ENCODE peak calls at places on chromosomes 5 and 9, in six cellular contexts. One of them, this sample, is unnamed.

GRCh38 chr9:36946653-36947052 is 87.4 kb downstream of the PAX5 start:
- DNase-seq in fibroblast of the conjunctiva: no peak
- DNase-seq in GM10248: no peak
- DNase-seq in NCI-H460: no peak
- DNase-seq in endothelial cell: no peak
- DNase-seq in colonic mucosa: no peak
- DNase-seq in this sample: peak

GRCh38 chr5:66979738-66980137 is 216.9 kb downstream of the CD180 start:
- DNase-seq in colonic mucosa: no peak
- DNase-seq in endothelial cell: no peak
- DNase-seq in GM10248: no peak
- DNase-seq in NCI-H460: no peak
- DNase-seq in fibroblast of the conjunctiva: no peak
- DNase-seq in this sample: no peak

GRCh38 chr5:107486489-107486888 is 184.2 kb downstream of the EFNA5 start:
- DNase-seq in NCI-H460: no peak
- DNase-seq in GM10248: peak
- DNase-seq in endothelial cell: no peak
- DNase-seq in colonic mucosa: no peak
- DNase-seq in fibroblast of the conjunctiva: no peak
- DNase-seq in this sample: no peak

GRCh38 chr5:61768692-61769281 is 436.7 kb downstream of the ZSWIM6 start:
- DNase-seq in NCI-H460: peak
- DNase-seq in GM10248: peak
- DNase-seq in endothelial cell: peak
- DNase-seq in fibroblast of the conjunctiva: no peak
- DNase-seq in colonic mucosa: peak
- DNase-seq in this sample: no peak

GRCh38 chr5:127013407-127013806 is 17.0 kb downstream of the MARCHF3 start:
- DNase-seq in endothelial cell: no peak
- DNase-seq in fibroblast of the conjunctiva: no peak
- DNase-seq in colonic mucosa: no peak
- DNase-seq in GM10248: no peak
- DNase-seq in NCI-H460: no peak
- DNase-seq in this sample: no peak

GRCh38 chr9:109254317-109254716 is 66.5 kb downstream of the EPB41L4B start:
- DNase-seq in NCI-H460: no peak
- DNase-seq in GM10248: no peak
- DNase-seq in fibroblast of the conjunctiva: peak
- DNase-seq in colonic mucosa: no peak
- DNase-seq in endothelial cell: no peak
- DNase-seq in this sample: no peak

GRCh38 chr5:137073192-137073591 is 425.9 kb downstream of the SPOCK1 start:
- DNase-seq in GM10248: no peak
- DNase-seq in endothelial cell: no peak
- DNase-seq in fibroblast of the conjunctiva: no peak
- DNase-seq in colonic mucosa: no peak
- DNase-seq in NCI-H460: no peak
- DNase-seq in this sample: no peak

GRCh38 chr5:141084487-141084989 is 9.9 kb upstream of the PCDHB2 start:
- DNase-seq in fibroblast of the conjunctiva: peak
- DNase-seq in GM10248: no peak
- DNase-seq in NCI-H460: peak
- DNase-seq in colonic mucosa: no peak
- DNase-seq in endothelial cell: peak
- DNase-seq in this sample: peak

GRCh38 chr5:104859437-104859836 is 1296.8 kb upstream of the NUDT12 start:
- DNase-seq in endothelial cell: no peak
- DNase-seq in GM10248: no peak
- DNase-seq in colonic mucosa: no peak
- DNase-seq in fibroblast of the conjunctiva: no peak
- DNase-seq in NCI-H460: no peak
- DNase-seq in this sample: no peak

GRCh38 chr5:146947181-146947941 is 68.8 kb upstream of the PPP2R2B start:
- DNase-seq in endothelial cell: peak
- DNase-seq in fibroblast of the conjunctiva: no peak
- DNase-seq in colonic mucosa: no peak
- DNase-seq in GM10248: no peak
- DNase-seq in NCI-H460: peak
- DNase-seq in this sample: no peak

GRCh38 chr5:38888023-38888422 is 42.2 kb downstream of the OSMR start:
- DNase-seq in fibroblast of the conjunctiva: no peak
- DNase-seq in NCI-H460: no peak
- DNase-seq in endothelial cell: no peak
- DNase-seq in colonic mucosa: no peak
- DNase-seq in GM10248: no peak
- DNase-seq in this sample: no peak

GRCh38 chr9:136930014-136930413 is 14.5 kb downstream of the FBXW5 start:
- DNase-seq in NCI-H460: no peak
- DNase-seq in colonic mucosa: no peak
- DNase-seq in GM10248: no peak
- DNase-seq in endothelial cell: no peak
- DNase-seq in fibroblast of the conjunctiva: no peak
- DNase-seq in this sample: no peak

GRCh38 chr5:6483880-6484382 is 35.3 kb downstream of the UBE2QL1 start:
- DNase-seq in colonic mucosa: no peak
- DNase-seq in fibroblast of the conjunctiva: no peak
- DNase-seq in NCI-H460: no peak
- DNase-seq in GM10248: peak
- DNase-seq in endothelial cell: no peak
- DNase-seq in this sample: no peak

GRCh38 chr9:133892193-133892920 is 99.8 kb downstream of the VAV2 start:
- DNase-seq in GM10248: no peak
- DNase-seq in NCI-H460: no peak
- DNase-seq in endothelial cell: no peak
- DNase-seq in fibroblast of the conjunctiva: no peak
- DNase-seq in colonic mucosa: peak
- DNase-seq in this sample: no peak

GRCh38 chr5:17196686-17197085 is 20.7 kb upstream of the BASP1 start:
- DNase-seq in GM10248: no peak
- DNase-seq in fibroblast of the conjunctiva: no peak
- DNase-seq in endothelial cell: no peak
- DNase-seq in colonic mucosa: no peak
- DNase-seq in NCI-H460: no peak
- DNase-seq in this sample: no peak

GRCh38 chr5:181189962-181190710 is 14.9 kb downstream of the TRIM7 start:
- DNase-seq in NCI-H460: no peak
- DNase-seq in fibroblast of the conjunctiva: no peak
- DNase-seq in endothelial cell: peak
- DNase-seq in GM10248: no peak
- DNase-seq in colonic mucosa: peak
- DNase-seq in this sample: no peak

GRCh38 chr5:126589536-126590297 is 5.3 kb downstream of the ALDH7A1 start:
- DNase-seq in NCI-H460: no peak
- DNase-seq in fibroblast of the conjunctiva: no peak
- DNase-seq in endothelial cell: no peak
- DNase-seq in GM10248: no peak
- DNase-seq in colonic mucosa: no peak
- DNase-seq in this sample: no peak

GRCh38 chr5:78511116-78511906 is 137.3 kb downstream of the LHFPL2 start:
- DNase-seq in endothelial cell: no peak
- DNase-seq in fibroblast of the conjunctiva: no peak
- DNase-seq in GM10248: no peak
- DNase-seq in NCI-H460: no peak
- DNase-seq in colonic mucosa: no peak
- DNase-seq in this sample: no peak

GRCh38 chr9:72954431-72955420 is 1.9 kb upstream of the ALDH1A1 start:
- DNase-seq in colonic mucosa: peak
- DNase-seq in GM10248: no peak
- DNase-seq in fibroblast of the conjunctiva: peak
- DNase-seq in endothelial cell: no peak
- DNase-seq in NCI-H460: no peak
- DNase-seq in this sample: peak

GRCh38 chr9:21607576-21607975 is 125.5 kb upstream of the IFNE start:
- DNase-seq in fibroblast of the conjunctiva: no peak
- DNase-seq in GM10248: no peak
- DNase-seq in colonic mucosa: no peak
- DNase-seq in NCI-H460: no peak
- DNase-seq in endothelial cell: no peak
- DNase-seq in this sample: no peak

GRCh38 chr5:78008356-78008967 is 232.3 kb upstream of the TBCA start:
- DNase-seq in GM10248: no peak
- DNase-seq in fibroblast of the conjunctiva: peak
- DNase-seq in colonic mucosa: no peak
- DNase-seq in endothelial cell: peak
- DNase-seq in NCI-H460: peak
- DNase-seq in this sample: peak

GRCh38 chr5:62627901-62628300 is 49.3 kb downstream of the LRRC70 start:
- DNase-seq in endothelial cell: no peak
- DNase-seq in fibroblast of the conjunctiva: no peak
- DNase-seq in NCI-H460: no peak
- DNase-seq in colonic mucosa: no peak
- DNase-seq in GM10248: no peak
- DNase-seq in this sample: no peak

GRCh38 chr5:93186031-93186682 is 394.9 kb downstream of the NR2F1-AS1 start:
- DNase-seq in endothelial cell: no peak
- DNase-seq in fibroblast of the conjunctiva: no peak
- DNase-seq in NCI-H460: no peak
- DNase-seq in GM10248: no peak
- DNase-seq in colonic mucosa: no peak
- DNase-seq in this sample: peak

GRCh38 chr9:134968011-134968822 is 50.5 kb upstream of the FCN1 start:
- DNase-seq in fibroblast of the conjunctiva: no peak
- DNase-seq in GM10248: no peak
- DNase-seq in NCI-H460: no peak
- DNase-seq in colonic mucosa: no peak
- DNase-seq in endothelial cell: no peak
- DNase-seq in this sample: no peak

GRCh38 chr5:23234153-23234729 is 273.2 kb upstream of the PRDM9 start:
- DNase-seq in endothelial cell: no peak
- DNase-seq in GM10248: no peak
- DNase-seq in fibroblast of the conjunctiva: no peak
- DNase-seq in NCI-H460: no peak
- DNase-seq in colonic mucosa: no peak
- DNase-seq in this sample: no peak

GRCh38 chr9:86321373-86321772 is 32.8 kb downstream of the TUT7 start:
- DNase-seq in GM10248: no peak
- DNase-seq in endothelial cell: no peak
- DNase-seq in fibroblast of the conjunctiva: peak
- DNase-seq in NCI-H460: no peak
- DNase-seq in colonic mucosa: no peak
- DNase-seq in this sample: peak

GRCh38 chr5:72293495-72294055 is 26.5 kb downstream of the MRPS27 start:
- DNase-seq in NCI-H460: no peak
- DNase-seq in endothelial cell: no peak
- DNase-seq in fibroblast of the conjunctiva: no peak
- DNase-seq in GM10248: no peak
- DNase-seq in colonic mucosa: no peak
- DNase-seq in this sample: no peak

GRCh38 chr5:105101597-105101996 is 1539.0 kb upstream of the NUDT12 start:
- DNase-seq in endothelial cell: no peak
- DNase-seq in colonic mucosa: no peak
- DNase-seq in fibroblast of the conjunctiva: peak
- DNase-seq in NCI-H460: no peak
- DNase-seq in GM10248: no peak
- DNase-seq in this sample: no peak

GRCh38 chr9:123609844-123610243 is 253.8 kb downstream of the CRB2 start:
- DNase-seq in NCI-H460: no peak
- DNase-seq in GM10248: no peak
- DNase-seq in fibroblast of the conjunctiva: no peak
- DNase-seq in endothelial cell: no peak
- DNase-seq in colonic mucosa: no peak
- DNase-seq in this sample: no peak

This sample was measured in AG09309.